ENCODE peak calls at places on chromosomes 1 and 21, in six cellular contexts. Y, F, B, D, A and O are unnamed samples.

GRCh38 chr1:203054184-203054583 is 27.9 kb downstream of the PPFIA4 start:
- DNase-seq in Y (no peak), F (no peak), B (no peak), D (no peak), A (no peak), O (no peak)

GRCh38 chr1:216222302-216222701 is 200.9 kb downstream of the USH2A start:
- DNase-seq in Y (peak), F (no peak), B (no peak), D (peak), A (no peak), O (no peak)

GRCh38 chr1:151294748-151295462 is 12.8 kb downstream of the ZNF687 start:
- DNase-seq in Y (no peak), F (no peak), B (no peak), D (no peak), A (no peak), O (no peak)

GRCh38 chr1:159056069-159056698 is 20.4 kb downstream of the AIM2 start:
- DNase-seq in Y (no peak), F (no peak), B (peak), D (peak), A (no peak), O (no peak)

GRCh38 chr1:165476776-165477175 is 31.9 kb upstream of the RXRG start:
- DNase-seq in Y (no peak), F (no peak), B (no peak), D (no peak), A (no peak), O (no peak)

GRCh38 chr1:156664046-156664948 is 12.9 kb downstream of the NES start:
- DNase-seq in Y (peak), F (no peak), B (no peak), D (peak), A (peak), O (no peak)

GRCh38 chr1:112933820-112934561 is 22.0 kb downstream of the SLC16A1 start:
- DNase-seq in Y (no peak), F (no peak), B (no peak), D (no peak), A (no peak), O (no peak)

GRCh38 chr1:67214420-67215174 is 48.3 kb downstream of the IL23R start:
- DNase-seq in Y (peak), F (peak), B (peak), D (peak), A (peak), O (peak)

GRCh38 chr1:84365225-84366221 is 32.8 kb upstream of the DNASE2B start:
- DNase-seq in Y (peak), F (peak), B (no peak), D (peak), A (peak), O (peak)

GRCh38 chr1:84370831-84371394 is 27.4 kb upstream of the DNASE2B start:
- DNase-seq in Y (peak), F (peak), B (no peak), D (peak), A (peak), O (peak)

GRCh38 chr21:21114456-21114855 is 116.2 kb downstream of the NCAM2 start:
- DNase-seq in Y (no peak), F (no peak), B (no peak), D (peak), A (no peak), O (no peak)

GRCh38 chr1:158145173-158145719 is 35.4 kb upstream of the CD1D start:
- DNase-seq in Y (peak), F (peak), B (no peak), D (peak), A (peak), O (peak)

GRCh38 chr1:101996830-101997485 is at the start of gene OLFM3:
- DNase-seq in Y (peak), F (no peak), B (no peak), D (no peak), A (peak), O (peak)

GRCh38 chr1:31189696-31190674 is 49.7 kb downstream of the NKAIN1 start:
- DNase-seq in Y (no peak), F (no peak), B (no peak), D (no peak), A (no peak), O (no peak)

GRCh38 chr1:237570530-237570929 is 320.2 kb downstream of the ZP4 start:
- DNase-seq in Y (no peak), F (no peak), B (peak), D (no peak), A (no peak), O (no peak)

GRCh38 chr1:113042336-113043143 is 30.5 kb upstream of the LRIG2 start:
- DNase-seq in Y (peak), F (peak), B (peak), D (peak), A (peak), O (peak)

GRCh38 chr1:111904478-111905218 is 84.8 kb downstream of the KCND3 start:
- DNase-seq in Y (peak), F (no peak), B (no peak), D (peak), A (peak), O (no peak)

GRCh38 chr1:93750946-93751345 is 69.3 kb upstream of the BCAR3 start:
- DNase-seq in Y (no peak), F (no peak), B (no peak), D (no peak), A (no peak), O (no peak)

GRCh38 chr1:240491156-240491555 is 120.8 kb downstream of the GREM2 start:
- DNase-seq in Y (peak), F (peak), B (no peak), D (peak), A (no peak), O (peak)

GRCh38 chr1:116825400-116825734 is 71.1 kb downstream of the CD2 start:
- DNase-seq in Y (no peak), F (no peak), B (no peak), D (no peak), A (no peak), O (no peak)

GRCh38 chr1:205739348-205740160 is 10.4 kb downstream of the NUCKS1 start:
- DNase-seq in Y (peak), F (peak), B (no peak), D (peak), A (peak), O (peak)

GRCh38 chr1:10286244-10286643 is 75.9 kb downstream of the KIF1B start:
- DNase-seq in Y (peak), F (no peak), B (no peak), D (no peak), A (no peak), O (no peak)

GRCh38 chr1:164296172-164296571 is 262.8 kb upstream of the PBX1 start:
- DNase-seq in Y (no peak), F (no peak), B (peak), D (no peak), A (no peak), O (no peak)

GRCh38 chr1:152109231-152109997 is 5.8 kb downstream of the TCHH start:
- DNase-seq in Y (peak), F (no peak), B (no peak), D (no peak), A (peak), O (peak)

GRCh38 chr1:207822602-207823451 is 71.0 kb downstream of the CD46 start:
- DNase-seq in Y (peak), F (peak), B (peak), D (no peak), A (peak), O (peak)

GRCh38 chr1:6094801-6095505 is 49.3 kb downstream of the KCNAB2 start:
- DNase-seq in Y (no peak), F (no peak), B (no peak), D (no peak), A (no peak), O (no peak)